ENCODE peak calls at places on chromosomes 3 and 15, in five cellular contexts. B is stimulated activated naive CD8-positive, alpha-beta T cell treated with anti-CD3 and anti-CD28 coated beads, Interleukin-15, amount 100 ng/mL, for 72 hours; K is NCI-H2171 treated with DMSO at 0.1 percent for 48 hours; O is GM23338; N is hepatocyte. H is an unnamed sample.

GRCh38 chr3:36991923-36992805 is 767 bp downstream of the EPM2AIP1 start:
- DNase-seq in N (peak), B (no peak), K (no peak), O (peak), H (no peak)

GRCh38 chr3:178808748-178809147 is 262.9 kb downstream of the ZMAT3 start:
- DNase-seq in O (no peak), N (no peak), K (no peak), B (no peak), H (no peak)

GRCh38 chr3:43296565-43296964 is 10.2 kb downstream of the SNRK start:
- DNase-seq in B (peak), O (no peak), K (no peak), N (no peak), H (no peak)

GRCh38 chr3:148211725-148212124 is 486.0 kb upstream of the AGTR1 start:
- DNase-seq in B (no peak), N (peak), O (no peak), K (no peak), H (no peak)

GRCh38 chr15:38130739-38131498 is 121.7 kb upstream of the SPRED1 start:
- DNase-seq in N (peak), K (no peak), O (peak), B (no peak), H (peak)

GRCh38 chr3:111616417-111617105 is 21.4 kb upstream of the ZBED2 start:
- DNase-seq in N (peak), O (no peak), K (no peak), B (peak), H (no peak)

GRCh38 chr15:99268431-99268830 is 17.1 kb downstream of the LRRC28 start:
- DNase-seq in N (no peak), B (no peak), K (no peak), O (no peak), H (no peak)

GRCh38 chr15:44207643-44208042 is 12.6 kb upstream of the FRMD5 start:
- DNase-seq in K (no peak), O (no peak), N (no peak), B (no peak), H (no peak)

GRCh38 chr15:62846805-62847481 is 195.6 kb upstream of the TPM1 start:
- DNase-seq in K (no peak), O (no peak), B (no peak), N (no peak), H (no peak)

GRCh38 chr3:154758109-154758868 is 321.8 kb upstream of the MME start:
- DNase-seq in N (peak), B (no peak), O (peak), K (peak), H (no peak)

GRCh38 chr15:50190723-50191122 is 8.7 kb downstream of the SLC27A2 start:
- DNase-seq in B (no peak), K (no peak), N (no peak), O (no peak), H (no peak)

GRCh38 chr15:76501726-76502125 is 165.2 kb downstream of the ISL2 start:
- DNase-seq in B (no peak), N (no peak), K (no peak), O (no peak), H (no peak)

GRCh38 chr3:4326868-4327267 is 23.7 kb downstream of the SETMAR start:
- DNase-seq in K (no peak), B (no peak), O (no peak), N (no peak), H (no peak)

GRCh38 chr15:70171224-70171886 is 73.6 kb upstream of the TLE3 start:
- DNase-seq in N (no peak), O (no peak), K (no peak), B (no peak), H (no peak)

GRCh38 chr3:67790043-67790442 is 135.6 kb upstream of the SUCLG2 start:
- DNase-seq in K (peak), N (peak), B (peak), O (peak), H (peak)

GRCh38 chr15:38873151-38873550 is 308.5 kb upstream of the RASGRP1 start:
- DNase-seq in N (no peak), B (no peak), O (peak), K (no peak), H (peak)

GRCh38 chr3:32743934-32744333 is 58.9 kb downstream of the CNOT10 start:
- DNase-seq in K (no peak), N (peak), O (no peak), B (no peak), H (no peak)

GRCh38 chr3:120028271-120029047 is 65.8 kb downstream of the GSK3B start:
- DNase-seq in N (no peak), O (peak), B (no peak), K (no peak), H (no peak)

GRCh38 chr3:149448331-149448831 is 26.1 kb upstream of the TM4SF4 start:
- DNase-seq in O (no peak), B (no peak), K (no peak), N (no peak), H (no peak)